ENCODE peak calls at places on chromosome 13, in four cellular contexts. D is GM12878, V is H1, F is HepG2. X is an unnamed sample.

GRCh38 chr13:94713556-94714182 is 1.3 kb upstream of the SOX21 start:
- DNase-seq in D (no peak), V (peak; percentile 69), F (no peak), X (no peak)

GRCh38 chr13:41746259-41746658 is 214.7 kb downstream of the VWA8 start:
- DNase-seq in F (no peak), D (no peak), V (no peak), X (no peak)

GRCh38 chr13:97301382-97302095 is 79.4 kb downstream of the MBNL2 start:
- DNase-seq in D (no peak), V (no peak), F (no peak), X (no peak)

GRCh38 chr13:40403509-40404241 is 262.8 kb downstream of the FOXO1 start:
- DNase-seq in D (no peak), V (no peak), F (no peak), X (no peak)

GRCh38 chr13:86986448-86986847 is 684.7 kb upstream of the SLITRK5 start:
- DNase-seq in F (peak; percentile 52), D (no peak), V (no peak), X (peak; percentile 2)

GRCh38 chr13:37869756-37870488 is at the start of gene TRPC4:
- DNase-seq in F (peak; percentile 12), V (peak; percentile 78), D (no peak), X (peak; percentile 54)

GRCh38 chr13:48251616-48252081 is 18.6 kb downstream of the ITM2B start:
- DNase-seq in V (no peak), F (no peak), D (no peak), X (no peak)

GRCh38 chr13:99009987-99010551 is 32.2 kb upstream of the DOCK9 start:
- DNase-seq in V (no peak), F (no peak), D (no peak), X (no peak)

GRCh38 chr13:18921063-18921462 is 260.6 kb downstream of the TUBA3C start:
- DNase-seq in D (no peak), F (no peak), V (no peak), X (peak; percentile 36)

GRCh38 chr13:39836038-39836437 is 180.6 kb downstream of the COG6 start:
- DNase-seq in F (no peak), D (no peak), V (no peak), X (no peak)

GRCh38 chr13:42807866-42808265 is 26.5 kb downstream of the FAM216B start:
- DNase-seq in F (peak; percentile 1), V (no peak), D (no peak), X (no peak)

GRCh38 chr13:95275322-95276118 is 25.7 kb downstream of the ABCC4 start:
- DNase-seq in V (no peak), D (no peak), F (peak; percentile 73), X (no peak)

GRCh38 chr13:36282818-36283432 is 14.7 kb downstream of the CCDC169 start:
- DNase-seq in F (peak; percentile 17), D (no peak), V (no peak), X (peak; percentile 14)

GRCh38 chr13:43357435-43358065 is 334.2 kb downstream of the DNAJC15 start:
- DNase-seq in F (no peak), D (no peak), V (no peak), X (no peak)

GRCh38 chr13:40536443-40537113 is 129.9 kb downstream of the FOXO1 start:
- DNase-seq in D (no peak), F (peak; percentile 94), V (no peak), X (no peak)

GRCh38 chr13:89066868-89067466 is 1395.8 kb downstream of the SLITRK5 start:
- DNase-seq in V (no peak), D (no peak), F (peak; percentile 44), X (no peak)

GRCh38 chr13:74409551-74409950 is 275.3 kb upstream of the KLF12 start:
- DNase-seq in D (no peak), V (no peak), F (no peak), X (no peak)

GRCh38 chr13:97506511-97506910 is 72.5 kb downstream of the RAP2A start:
- DNase-seq in D (no peak), F (no peak), V (no peak), X (no peak)

GRCh38 chr13:91698767-91699166 is 300.3 kb downstream of the GPC5 start:
- DNase-seq in D (no peak), V (no peak), F (no peak), X (no peak)

GRCh38 chr13:105737688-105738087 is 797.8 kb downstream of the EFNB2 start:
- DNase-seq in D (no peak), F (no peak), V (no peak), X (no peak)

GRCh38 chr13:105732946-105733529 is 802.4 kb downstream of the EFNB2 start:
- DNase-seq in V (no peak), D (no peak), F (no peak), X (no peak)

GRCh38 chr13:105735269-105735668 is 800.2 kb downstream of the EFNB2 start:
- DNase-seq in F (no peak), D (no peak), V (no peak), X (no peak)
- TF ChIP-seq BRCA1 in F (no peak), D (no peak), V (no peak), X (no peak)

GRCh38 chr13:45122941-45123340 is 2.6 kb downstream of the GTF2F2 start:
- DNase-seq in D (no peak), F (no peak), V (no peak), X (no peak)

GRCh38 chr13:45119990-45120864 is at the start of gene GTF2F2:
- DNase-seq in D (peak; percentile 72), V (peak; percentile 97), F (peak; percentile 76), X (peak; percentile 84)

GRCh38 chr13:45120967-45121366 is 657 bp downstream of the GTF2F2 start:
- DNase-seq in D (no peak), F (no peak), V (no peak), X (no peak)

GRCh38 chr13:45121421-45121820 is 1.1 kb downstream of the GTF2F2 start:
- DNase-seq in V (no peak), F (peak; percentile 16), D (no peak), X (peak; percentile 30)

GRCh38 chr13:45119469-45119989 is 781 bp upstream of the GTF2F2 start:
- DNase-seq in F (no peak), D (peak; percentile 26), V (no peak), X (no peak)
- TF ChIP-seq BRCA1 in F (no peak), D (no peak), V (no peak), X (no peak)

GRCh38 chr13:45630791-45631190 is 15.3 kb upstream of the ERICH6B start:
- DNase-seq in F (no peak), D (no peak), V (no peak), X (no peak)
- TF ChIP-seq BRCA1 in F (no peak), D (no peak), V (no peak), X (no peak)

GRCh38 chr13:45527699-45528462 is 63.1 kb downstream of the COG3 start:
- DNase-seq in V (no peak), D (no peak), F (peak; percentile 77), X (no peak)
- TF ChIP-seq BRCA1 in V (no peak), D (no peak), F (no peak), X (no peak)

GRCh38 chr13:32538621-32539246 is at the start of gene N4BP2L2:
- DNase-seq in V (peak; percentile 85), D (peak; percentile 94), F (peak; percentile 96), X (peak; percentile 82)

GRCh38 chr13:32537580-32538233 is 888 bp downstream of the N4BP2L2 start:
- DNase-seq in D (no peak), F (no peak), V (peak; percentile 53), X (peak; percentile 51)

GRCh38 chr13:32535748-32536147 is 2.8 kb downstream of the N4BP2L2 start:
- DNase-seq in D (no peak), V (no peak), F (no peak), X (no peak)

GRCh38 chr13:32535140-32535539 is 3.5 kb downstream of the N4BP2L2 start:
- DNase-seq in V (no peak), F (no peak), D (no peak), X (no peak)

DNA sequence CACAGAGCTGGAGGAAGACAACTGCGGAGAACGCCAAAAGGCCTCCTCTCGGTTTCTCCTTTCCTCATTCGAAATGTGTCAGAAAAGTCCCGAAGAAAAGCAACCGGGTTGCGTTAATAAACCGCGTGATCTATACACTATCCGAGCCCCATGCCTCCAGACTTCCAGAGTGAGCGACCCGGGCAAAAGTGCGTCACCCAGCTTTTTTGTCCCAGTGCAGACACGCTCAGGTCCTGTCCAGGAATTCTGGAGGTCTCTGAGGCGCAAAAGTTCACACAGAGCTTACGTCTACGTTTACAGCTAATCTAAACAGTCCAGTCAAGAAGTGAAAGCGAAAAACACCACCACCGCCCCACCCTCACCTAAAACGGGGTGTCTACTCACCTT is 368 bp downstream of the N4BP2L2 start:
- DNase-seq in V (peak; percentile 46), F (peak; percentile 76), D (no peak), X (peak; percentile 39)
- TF ChIP-seq BRCA1 in V (no peak), F (peak; percentile 18), D (no peak), X (no peak)

GRCh38 chr13:72186730-72187422 is 319.9 kb upstream of the DACH1 start:
- DNase-seq in D (no peak), F (no peak), V (no peak), X (no peak)

GRCh38 chr13:72180253-72180952 is 313.4 kb upstream of the DACH1 start:
- DNase-seq in D (no peak), F (no peak), V (no peak), X (no peak)

GRCh38 chr13:72185756-72186155 is 318.8 kb upstream of the DACH1 start:
- DNase-seq in D (no peak), F (no peak), V (no peak), X (no peak)

DNA sequence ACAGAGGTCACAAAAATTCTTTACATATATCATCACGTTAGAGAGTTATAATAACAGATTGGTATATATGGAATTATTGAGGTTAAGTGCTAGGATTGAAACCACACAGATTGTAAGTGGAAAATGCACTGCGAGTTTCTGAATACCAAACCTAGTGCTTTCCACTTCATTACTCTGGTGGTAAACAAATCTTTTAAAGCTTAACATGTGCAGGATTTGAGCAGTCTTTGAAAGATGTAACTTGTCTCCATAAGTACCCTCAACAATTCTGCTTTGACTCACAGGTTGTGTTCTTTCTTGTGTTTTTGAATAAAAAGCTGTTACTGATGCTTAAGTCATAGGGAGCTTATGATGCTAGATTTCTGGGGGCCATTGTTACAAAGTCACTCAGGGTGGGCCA is 314.7 kb upstream of the DACH1 start:
- DNase-seq in D (no peak), F (no peak), V (no peak), X (no peak)
- TF ChIP-seq BRCA1 in D (no peak), F (no peak), V (no peak), X (no peak)